ENCODE peak calls at places on chromosomes 11 and 22, in seven cellular contexts. Z, A, D, R, T, X and B are unnamed samples.

GRCh38 chr11:2093575-2094353 is 45.4 kb downstream of the IGF2 start:
- DNase-seq in Z (peak; percentile 40), A (peak; percentile 43), D (peak; percentile 60), R (no peak), T (peak; percentile 57), X (no peak), B (no peak)

GRCh38 chr11:81644239-81644840 is 1089.3 kb downstream of the FAM181B start:
- DNase-seq in Z (no peak), A (no peak), D (peak; percentile 53), R (peak; percentile 23), T (no peak), X (peak; percentile 4), B (no peak)

GRCh38 chr22:28594784-28595324 is 84.8 kb downstream of the TTC28 start:
- DNase-seq in Z (no peak), A (no peak), D (no peak), R (peak; percentile 77), T (no peak), X (peak; percentile 35), B (no peak)

GRCh38 chr11:64060861-64061444 is 25.2 kb downstream of the FLRT1 start:
- DNase-seq in Z (peak; percentile 28), A (no peak), D (no peak), R (no peak), T (no peak), X (no peak), B (no peak)

GRCh38 chr22:45450931-45451651 is 37.6 kb downstream of the RIBC2 start:
- DNase-seq in Z (no peak), A (peak; percentile 27), D (no peak), R (peak; percentile 97), T (peak; percentile 83), X (no peak), B (no peak)

GRCh38 chr11:134370526-134371435 is 39.0 kb downstream of the GLB1L2 start:
- DNase-seq in Z (no peak), A (no peak), D (no peak), R (no peak), T (peak; percentile 50), X (no peak), B (no peak)

GRCh38 chr11:76666408-76666807 is 4.1 kb downstream of the LRRC32 start:
- DNase-seq in Z (no peak), A (no peak), D (peak; percentile 71), R (peak; percentile 46), T (peak; percentile 69), X (no peak), B (no peak)

GRCh38 chr11:63858628-63859550 is 20.0 kb downstream of the MARK2 start:
- DNase-seq in Z (peak; percentile 43), A (no peak), D (peak; percentile 83), R (peak; percentile 90), T (peak; percentile 73), X (no peak), B (no peak)

GRCh38 chr11:66854729-66855211 is 2.1 kb upstream of the LRFN4 start:
- DNase-seq in Z (no peak), A (no peak), D (no peak), R (no peak), T (peak; percentile 63), X (no peak), B (no peak)

DNA sequence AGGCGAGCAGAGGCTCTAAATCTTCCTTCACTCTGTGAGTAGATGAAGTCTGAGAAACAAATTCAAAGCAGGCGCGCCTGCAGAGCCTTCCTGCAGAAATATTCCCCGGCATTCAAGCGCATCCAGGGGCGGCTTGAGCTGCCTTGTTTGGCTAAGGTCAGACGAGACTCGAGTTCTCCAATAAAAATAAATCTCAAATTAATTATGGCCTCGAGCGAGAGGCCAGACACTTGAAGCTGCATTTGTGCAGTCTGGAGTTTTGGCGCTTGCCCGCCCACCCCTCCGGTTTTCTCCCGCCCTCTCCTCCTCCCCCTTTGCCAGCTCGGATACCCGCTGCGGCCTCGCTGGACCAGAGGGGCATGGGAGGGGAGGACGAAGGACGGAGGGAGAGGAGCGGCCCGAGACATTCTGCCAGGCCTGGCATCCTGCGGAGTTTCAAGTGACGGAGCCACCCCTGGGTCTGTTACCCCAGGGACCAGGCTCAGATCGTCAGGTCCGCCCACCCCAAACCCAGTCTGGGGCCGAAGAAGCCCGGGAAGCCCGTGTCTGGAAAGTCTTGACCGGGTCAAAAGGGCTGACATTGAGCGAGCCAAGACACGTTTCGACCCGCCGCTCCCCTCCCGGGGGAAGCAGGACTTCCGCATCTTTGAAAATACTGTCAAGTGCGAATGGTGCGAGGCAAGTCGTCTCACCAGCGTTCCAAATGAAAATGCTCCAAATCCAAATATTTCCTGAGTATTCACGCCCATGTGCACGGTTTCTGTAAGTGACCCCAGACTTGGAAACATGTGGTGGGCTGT is 3.7 kb upstream of the FLI1 start:
- DNase-seq in Z (no peak), A (no peak), D (no peak), R (no peak), T (no peak), X (no peak), B (no peak)
- H3K4me3 ChIP-seq in Z (peak overlapping the region; percentile 15), A (no peak overlapping the region), D (no peak overlapping the region), R (no peak overlapping the region), T (peak overlapping the region; percentile 38), X (no peak overlapping the region), B (no peak overlapping the region)

GRCh38 chr11:60161766-60162165 is 21.1 kb downstream of the MS4A6A start:
- DNase-seq in Z (no peak), A (no peak), D (no peak), R (no peak), T (no peak), X (no peak), B (no peak)

GRCh38 chr11:60159868-60160267 is 23.0 kb downstream of the MS4A6A start:
- DNase-seq in Z (no peak), A (no peak), D (no peak), R (no peak), T (no peak), X (no peak), B (no peak)

GRCh38 chr11:60159284-60159683 is 23.6 kb downstream of the MS4A6A start:
- DNase-seq in Z (no peak), A (no peak), D (no peak), R (no peak), T (no peak), X (no peak), B (no peak)

GRCh38 chr11:60158666-60159065 is 24.2 kb downstream of the MS4A6A start:
- DNase-seq in Z (no peak), A (no peak), D (no peak), R (no peak), T (no peak), X (no peak), B (no peak)

DNA sequence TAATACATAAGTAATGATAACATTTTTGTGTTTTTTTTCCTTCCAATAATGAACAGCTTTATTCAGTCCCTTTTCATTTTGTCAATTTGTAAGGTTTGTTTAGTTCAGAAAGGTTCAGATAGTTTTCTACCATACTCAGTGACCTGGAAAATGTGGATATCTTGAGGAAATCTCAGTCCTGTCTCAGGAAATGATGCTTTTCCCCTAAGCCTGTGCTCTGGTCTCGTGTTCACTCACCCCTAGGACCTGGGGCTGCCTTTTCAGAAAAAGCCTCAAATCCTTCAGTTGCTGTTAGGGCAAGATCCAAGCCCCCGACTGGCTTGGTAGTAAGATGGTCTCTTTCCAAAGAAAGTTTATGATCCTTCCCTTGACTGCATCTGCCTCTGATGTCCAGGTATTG is 21.8 kb downstream of the MS4A6A start:
- DNase-seq in Z (no peak), A (no peak), D (no peak), R (no peak), T (no peak), X (no peak), B (no peak)
- TF ChIP-seq POLR2A in Z (no peak), A (no peak), D (no peak), R (no peak), T (no peak), X (no peak), B (no peak)

GRCh38 chr11:124943731-124944130 is 7.9 kb upstream of the HEPACAM start:
- DNase-seq in Z (no peak), A (no peak), D (no peak), R (no peak), T (no peak), X (no peak), B (no peak)

GRCh38 chr11:124942446-124943202 is 6.8 kb upstream of the HEPACAM start:
- DNase-seq in Z (no peak), A (no peak), D (no peak), R (no peak), T (no peak), X (no peak), B (no peak)

GRCh38 chr11:124941703-124942102 is 5.9 kb upstream of the HEPACAM start:
- DNase-seq in Z (no peak), A (no peak), D (no peak), R (no peak), T (no peak), X (no peak), B (no peak)

GRCh38 chr11:124944565-124944964 is 8.7 kb upstream of the HEPACAM start:
- DNase-seq in Z (no peak), A (no peak), D (no peak), R (no peak), T (no peak), X (no peak), B (no peak)

DNA sequence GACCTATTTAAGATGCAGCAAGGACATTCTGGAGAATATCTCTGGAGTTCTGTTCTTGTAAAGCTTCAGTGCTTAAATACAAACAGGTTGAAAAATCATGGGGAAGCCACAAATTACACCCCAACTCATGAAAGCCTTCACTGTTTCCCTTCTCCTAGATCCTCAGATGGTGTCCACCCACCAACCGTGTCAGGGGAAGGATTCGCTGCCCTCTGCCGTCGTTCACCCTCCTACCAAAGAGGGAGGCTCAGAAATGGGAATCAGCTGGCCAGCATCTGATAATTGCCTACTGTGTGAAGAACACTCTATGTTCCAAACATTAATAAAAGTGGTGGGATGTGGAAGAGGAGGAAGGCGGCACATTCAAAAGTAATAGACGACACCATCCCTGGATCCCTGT is 7.4 kb upstream of the HEPACAM start:
- DNase-seq in Z (no peak), A (no peak), D (no peak), R (no peak), T (no peak), X (no peak), B (no peak)
- TF ChIP-seq CTCF in Z (no peak), A (no peak), D (no peak), R (no peak), T (no peak), X (no peak), B (no peak)

GRCh38 chr22:38490915-38491314 is 15.2 kb downstream of the DDX17 start:
- DNase-seq in Z (peak; percentile 77), A (no peak), D (peak; percentile 79), R (peak; percentile 79), T (peak; percentile 88), X (no peak), B (no peak)
- H3K4me3 ChIP-seq in Z (no peak overlapping the region), A (no peak overlapping the region), D (no peak overlapping the region), R (no peak overlapping the region), T (no peak overlapping the region), X (no peak overlapping the region), B (no peak overlapping the region)

GRCh38 chr11:118304227-118304808 is at the start of gene CD3E:
- DNase-seq in Z (no peak), A (no peak), D (no peak), R (no peak), T (no peak), X (no peak), B (no peak)
- TF ChIP-seq POLR2A in Z (no peak), A (no peak), D (no peak), R (no peak), T (no peak), X (no peak), B (no peak)

GRCh38 chr11:22192289-22192641 is 620 bp upstream of the ANO5 start:
- DNase-seq in Z (peak; percentile 25), A (no peak), D (no peak), R (no peak), T (no peak), X (no peak), B (no peak)
- TF ChIP-seq CTCF in Z (no peak), A (no peak), D (no peak), R (no peak), T (no peak), X (no peak), B (no peak)